ENCODE peak calls at places on chromosomes 5 and 9, in ten cellular contexts. Z is transverse colon, B is memory B cell, T is fibroblast of lung, W is Calu3, E is brain pericyte, K is NCI-H2081 treated with DMSO at 0.1 percent for 48 hours, R is foreskin fibroblast, V is nephron progenitor cell, U is upper lobe of right lung. P is an unnamed sample.

GRCh38 chr5:141821430-141821925 is 56.7 kb downstream of the PCDH1 start:
- DNase-seq in K (no peak), E (no peak), B (no peak), R (peak; percentile 46), W (no peak), Z (no peak), U (no peak), V (no peak), T (peak; percentile 85), P (no peak)

GRCh38 chr9:128575921-128576320 is 23.5 kb downstream of the SPTAN1 start:
- DNase-seq in B (no peak), W (no peak), T (peak; percentile 73), V (no peak), Z (no peak), K (no peak), E (no peak), R (no peak), U (no peak), P (no peak)

GRCh38 chr9:128048663-128049062 is 18.5 kb downstream of the NAIF1 start:
- DNase-seq in T (no peak), K (no peak), R (no peak), B (no peak), Z (no peak), U (no peak), V (no peak), E (no peak), W (no peak), P (no peak)

GRCh38 chr9:2727966-2728613 is 10.8 kb downstream of the KCNV2 start:
- DNase-seq in T (peak; percentile 52), Z (no peak), B (no peak), U (no peak), K (peak; percentile 43), R (peak; percentile 62), E (peak; percentile 38), W (peak; percentile 7), V (peak; percentile 13), P (no peak)

GRCh38 chr5:133846478-133847226 is 121.8 kb downstream of the C5orf15 start:
- DNase-seq in V (no peak), T (no peak), W (no peak), E (no peak), U (peak; percentile 30), R (no peak), K (no peak), Z (no peak), B (no peak), P (no peak)

GRCh38 chr5:99037668-99038067 is 108.9 kb upstream of the CHD1 start:
- DNase-seq in V (no peak), E (no peak), R (no peak), W (peak; percentile 78), K (no peak), T (no peak), U (no peak), Z (peak; percentile 71), B (peak; percentile 42), P (peak; percentile 88)

GRCh38 chr9:110058304-110058953 is 149.5 kb downstream of the C9orf152 start:
- DNase-seq in K (no peak), Z (peak; percentile 66), V (peak; percentile 33), U (no peak), W (peak; percentile 63), R (no peak), T (peak; percentile 45), B (peak; percentile 52), E (no peak), P (no peak)

GRCh38 chr9:90219548-90220118 is 423.0 kb downstream of the DIRAS2 start:
- DNase-seq in B (peak; percentile 60), R (no peak), V (peak; percentile 61), W (peak; percentile 63), U (peak; percentile 73), T (no peak), Z (peak; percentile 41), K (no peak), E (no peak), P (no peak)

GRCh38 chr5:107514305-107514704 is 156.4 kb downstream of the EFNA5 start:
- DNase-seq in T (peak; percentile 69), W (no peak), B (no peak), E (no peak), V (no peak), U (no peak), R (no peak), K (no peak), Z (no peak), P (no peak)

GRCh38 chr5:168314735-168315411 is 23.4 kb downstream of the WWC1 start:
- DNase-seq in K (no peak), W (peak; percentile 96), V (no peak), E (no peak), B (no peak), R (peak; percentile 90), U (peak; percentile 87), Z (peak; percentile 88), T (peak; percentile 97), P (peak; percentile 59)

GRCh38 chr5:6296524-6296923 is 81.8 kb downstream of the MED10 start:
- DNase-seq in R (no peak), Z (no peak), W (no peak), V (no peak), E (no peak), U (no peak), K (no peak), T (no peak), B (no peak), P (no peak)

GRCh38 chr5:64680289-64680688 is 10.0 kb upstream of the SHISAL2B start:
- DNase-seq in B (no peak), T (no peak), V (no peak), K (no peak), R (no peak), W (no peak), E (no peak), Z (no peak), U (no peak), P (no peak)

GRCh38 chr5:119752921-119753886 is 123.8 kb downstream of the FAM170A start:
- DNase-seq in B (no peak), Z (no peak), V (no peak), E (no peak), R (no peak), K (no peak), W (no peak), U (no peak), T (no peak), P (no peak)

GRCh38 chr5:127011151-127011550 is 19.2 kb downstream of the MARCHF3 start:
- DNase-seq in B (no peak), V (no peak), W (no peak), E (no peak), Z (no peak), T (peak; percentile 99), K (no peak), U (no peak), R (peak; percentile 76), P (no peak)

GRCh38 chr9:108272350-108272899 is 583.4 kb downstream of the ACTL7B start:
- DNase-seq in K (no peak), W (peak; percentile 66), U (peak; percentile 66), E (no peak), Z (peak; percentile 66), V (peak; percentile 18), B (no peak), R (peak; percentile 50), T (peak; percentile 24), P (no peak)

GRCh38 chr5:18305288-18305899 is 671.1 kb downstream of the TAF11L14 start:
- DNase-seq in K (peak; percentile 49), T (peak; percentile 14), V (peak; percentile 28), U (no peak), E (peak; percentile 15), Z (no peak), W (peak; percentile 24), B (peak; percentile 19), R (peak; percentile 4), P (no peak)

GRCh38 chr9:35611230-35611797 is 6.3 kb downstream of the TESK1 start:
- DNase-seq in B (peak; percentile 44), R (peak; percentile 28), T (peak; percentile 32), K (no peak), V (peak; percentile 49), U (no peak), E (no peak), Z (peak; percentile 45), W (peak; percentile 24), P (peak; percentile 79)

GRCh38 chr9:129932303-129933151 is 97.3 kb downstream of the USP20 start:
- DNase-seq in W (no peak), U (no peak), R (peak; percentile 23), V (no peak), E (no peak), T (peak; percentile 68), K (no peak), Z (no peak), B (no peak), P (no peak)